ENCODE peak calls at places on chromosomes 2 and 18, in ten cellular contexts. One of them, this sample, is unnamed.

GRCh38 chr2:224969095-224969494 is 73.2 kb downstream of the DOCK10 start:
- DNase-seq in uterus: no peak
- DNase-seq in K562: no peak
- DNase-seq in Peyer's patch: no peak
- DNase-seq in adrenal gland: no peak
- DNase-seq in heart left ventricle: no peak
- DNase-seq in prostate gland: no peak
- DNase-seq in HCT116: no peak
- DNase-seq in ovary: no peak
- DNase-seq in A549: no peak
- DNase-seq in this sample: no peak

GRCh38 chr2:164913640-164914346 is 41.5 kb downstream of the SLC38A11 start:
- DNase-seq in A549: no peak
- DNase-seq in prostate gland: no peak
- DNase-seq in ovary: no peak
- DNase-seq in Peyer's patch: no peak
- DNase-seq in adrenal gland: no peak
- DNase-seq in uterus: no peak
- DNase-seq in heart left ventricle: no peak
- DNase-seq in HCT116: no peak
- DNase-seq in K562: no peak
- DNase-seq in this sample: no peak

GRCh38 chr2:165952600-165953210 is 871 bp downstream of the TTC21B start:
- DNase-seq in uterus: no peak
- DNase-seq in Peyer's patch: no peak
- DNase-seq in ovary: no peak
- DNase-seq in prostate gland: no peak
- DNase-seq in K562: peak; percentile 43
- DNase-seq in heart left ventricle: no peak
- DNase-seq in adrenal gland: no peak
- DNase-seq in HCT116: no peak
- DNase-seq in A549: no peak
- DNase-seq in this sample: no peak

GRCh38 chr2:45860136-45861106 is 208.9 kb downstream of the PRKCE start:
- DNase-seq in uterus: peak; percentile 72
- DNase-seq in ovary: peak; percentile 71
- DNase-seq in prostate gland: no peak
- DNase-seq in HCT116: no peak
- DNase-seq in Peyer's patch: peak; percentile 57
- DNase-seq in A549: no peak
- DNase-seq in heart left ventricle: peak; percentile 81
- DNase-seq in adrenal gland: peak; percentile 74
- DNase-seq in K562: no peak
- DNase-seq in this sample: no peak

GRCh38 chr2:158973511-158973956 is 5.1 kb downstream of the TANC1 start:
- DNase-seq in prostate gland: no peak
- DNase-seq in A549: no peak
- DNase-seq in ovary: no peak
- DNase-seq in adrenal gland: no peak
- DNase-seq in heart left ventricle: no peak
- DNase-seq in K562: no peak
- DNase-seq in uterus: no peak
- DNase-seq in HCT116: no peak
- DNase-seq in Peyer's patch: no peak
- DNase-seq in this sample: no peak

GRCh38 chr18:23236876-23237468 is 101.7 kb downstream of the CABLES1 start:
- DNase-seq in ovary: no peak
- DNase-seq in adrenal gland: no peak
- DNase-seq in A549: no peak
- DNase-seq in Peyer's patch: no peak
- DNase-seq in prostate gland: no peak
- DNase-seq in heart left ventricle: no peak
- DNase-seq in K562: no peak
- DNase-seq in uterus: no peak
- DNase-seq in HCT116: no peak
- DNase-seq in this sample: no peak

GRCh38 chr2:63861220-63861822 is 19.6 kb downstream of the UGP2 start:
- DNase-seq in uterus: peak; percentile 66
- DNase-seq in HCT116: peak; percentile 51
- DNase-seq in heart left ventricle: peak; percentile 31
- DNase-seq in A549: peak; percentile 32
- DNase-seq in prostate gland: peak; percentile 29
- DNase-seq in K562: peak; percentile 50
- DNase-seq in Peyer's patch: peak; percentile 78
- DNase-seq in ovary: peak; percentile 31
- DNase-seq in adrenal gland: peak; percentile 35
- DNase-seq in this sample: no peak

GRCh38 chr2:46589381-46589780 is 110.0 kb downstream of the TMEM247 start:
- DNase-seq in heart left ventricle: no peak
- DNase-seq in adrenal gland: no peak
- DNase-seq in prostate gland: peak; percentile 16
- DNase-seq in HCT116: no peak
- DNase-seq in uterus: no peak
- DNase-seq in A549: no peak
- DNase-seq in Peyer's patch: no peak
- DNase-seq in ovary: no peak
- DNase-seq in K562: no peak
- DNase-seq in this sample: no peak

GRCh38 chr2:157839162-157839801 is 36.8 kb downstream of the ACVR1 start:
- DNase-seq in K562: peak; percentile 65
- DNase-seq in ovary: no peak
- DNase-seq in adrenal gland: peak; percentile 31
- DNase-seq in Peyer's patch: no peak
- DNase-seq in prostate gland: no peak
- DNase-seq in HCT116: no peak
- DNase-seq in heart left ventricle: peak; percentile 30
- DNase-seq in A549: no peak
- DNase-seq in uterus: no peak
- DNase-seq in this sample: no peak

GRCh38 chr2:157839822-157840221 is 36.3 kb downstream of the ACVR1 start:
- DNase-seq in K562: peak; percentile 61
- DNase-seq in HCT116: no peak
- DNase-seq in ovary: no peak
- DNase-seq in adrenal gland: no peak
- DNase-seq in uterus: no peak
- DNase-seq in A549: no peak
- DNase-seq in heart left ventricle: no peak
- DNase-seq in prostate gland: no peak
- DNase-seq in Peyer's patch: no peak
- DNase-seq in this sample: no peak

GRCh38 chr2:157840568-157841156 is 35.5 kb downstream of the ACVR1 start:
- DNase-seq in A549: no peak
- DNase-seq in K562: no peak
- DNase-seq in HCT116: no peak
- DNase-seq in heart left ventricle: peak; percentile 65
- DNase-seq in ovary: peak; percentile 40
- DNase-seq in uterus: no peak
- DNase-seq in adrenal gland: no peak
- DNase-seq in Peyer's patch: peak; percentile 72
- DNase-seq in prostate gland: no peak
- DNase-seq in this sample: no peak

GRCh38 chr2:157837851-157838441 is 38.2 kb downstream of the ACVR1 start:
- DNase-seq in heart left ventricle: peak; percentile 54
- DNase-seq in K562: peak; percentile 28
- DNase-seq in Peyer's patch: peak; percentile 50
- DNase-seq in HCT116: no peak
- DNase-seq in uterus: no peak
- DNase-seq in prostate gland: peak; percentile 61
- DNase-seq in A549: no peak
- DNase-seq in ovary: peak; percentile 30
- DNase-seq in adrenal gland: peak; percentile 61
- DNase-seq in this sample: no peak

DNA sequence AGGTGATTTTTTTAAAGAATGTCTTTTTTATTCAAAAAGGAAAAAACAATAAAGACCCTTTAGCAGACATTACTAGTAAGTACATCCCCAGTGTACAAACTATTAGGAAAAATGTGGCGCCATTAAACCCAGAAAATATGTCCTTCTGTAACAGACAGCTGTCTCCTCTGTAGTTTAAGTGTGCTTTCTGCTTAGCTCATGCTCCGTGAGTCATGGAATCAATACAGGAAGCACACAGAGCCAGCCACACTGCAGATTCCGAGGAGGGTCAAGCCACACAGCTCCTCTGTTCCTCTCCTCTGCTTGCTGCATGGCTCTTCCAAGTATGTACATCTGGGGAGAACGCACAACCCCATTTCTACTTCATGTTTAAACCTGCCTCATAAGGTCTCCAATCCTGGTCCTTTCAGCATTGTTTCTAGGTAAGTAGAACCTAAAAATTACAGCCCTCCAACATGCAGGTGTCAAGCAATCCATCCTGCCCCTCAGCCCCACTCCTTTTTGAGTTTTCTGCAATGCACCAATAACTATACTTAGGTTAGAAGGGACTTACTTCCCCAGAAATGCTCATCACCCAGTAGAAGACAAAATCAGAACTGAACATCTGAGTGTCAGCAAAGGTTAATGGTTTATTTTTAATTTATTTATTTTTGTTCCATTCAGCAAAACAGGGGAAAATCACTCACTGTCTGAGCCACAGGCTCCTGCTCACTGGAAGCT is 37.5 kb downstream of the ACVR1 start:
- DNase-seq in HCT116: peak; percentile 68
- DNase-seq in heart left ventricle: peak; percentile 52
- DNase-seq in prostate gland: peak; percentile 39
- DNase-seq in Peyer's patch: peak; percentile 69
- DNase-seq in K562: peak; percentile 87
- DNase-seq in A549: peak; percentile 37
- DNase-seq in adrenal gland: peak; percentile 53
- DNase-seq in ovary: peak; percentile 31
- DNase-seq in uterus: peak; percentile 32
- DNase-seq in this sample: no peak
- TF ChIP-seq POLR2A in HCT116: no peak
- TF ChIP-seq POLR2A in heart left ventricle: no peak
- TF ChIP-seq POLR2A in prostate gland: no peak
- TF ChIP-seq POLR2A in Peyer's patch: no peak
- TF ChIP-seq POLR2A in K562: peak; percentile 75
- TF ChIP-seq POLR2A in A549: no peak
- TF ChIP-seq POLR2A in adrenal gland: peak; percentile 78
- TF ChIP-seq POLR2A in ovary: no peak
- TF ChIP-seq POLR2A in uterus: no peak
- TF ChIP-seq POLR2A in this sample: no peak

GRCh38 chr2:149002891-149003740 is 35.4 kb upstream of the LYPD6B start:
- DNase-seq in HCT116: no peak
- DNase-seq in A549: no peak
- DNase-seq in prostate gland: no peak
- DNase-seq in heart left ventricle: no peak
- DNase-seq in uterus: peak; percentile 42
- DNase-seq in adrenal gland: no peak
- DNase-seq in ovary: no peak
- DNase-seq in K562: no peak
- DNase-seq in Peyer's patch: no peak
- DNase-seq in this sample: no peak
- H3K27ac ChIP-seq in HCT116: no peak overlapping the region
- H3K27ac ChIP-seq in A549: no peak overlapping the region
- H3K27ac ChIP-seq in prostate gland: peak overlapping the region; percentile 16
- H3K27ac ChIP-seq in heart left ventricle: no peak overlapping the region
- H3K27ac ChIP-seq in uterus: peak overlapping the region; percentile 52
- H3K27ac ChIP-seq in adrenal gland: no peak overlapping the region
- H3K27ac ChIP-seq in ovary: no peak overlapping the region
- H3K27ac ChIP-seq in K562: no peak overlapping the region
- H3K27ac ChIP-seq in Peyer's patch: no peak overlapping the region
- H3K27ac ChIP-seq in this sample: no peak overlapping the region

DNA sequence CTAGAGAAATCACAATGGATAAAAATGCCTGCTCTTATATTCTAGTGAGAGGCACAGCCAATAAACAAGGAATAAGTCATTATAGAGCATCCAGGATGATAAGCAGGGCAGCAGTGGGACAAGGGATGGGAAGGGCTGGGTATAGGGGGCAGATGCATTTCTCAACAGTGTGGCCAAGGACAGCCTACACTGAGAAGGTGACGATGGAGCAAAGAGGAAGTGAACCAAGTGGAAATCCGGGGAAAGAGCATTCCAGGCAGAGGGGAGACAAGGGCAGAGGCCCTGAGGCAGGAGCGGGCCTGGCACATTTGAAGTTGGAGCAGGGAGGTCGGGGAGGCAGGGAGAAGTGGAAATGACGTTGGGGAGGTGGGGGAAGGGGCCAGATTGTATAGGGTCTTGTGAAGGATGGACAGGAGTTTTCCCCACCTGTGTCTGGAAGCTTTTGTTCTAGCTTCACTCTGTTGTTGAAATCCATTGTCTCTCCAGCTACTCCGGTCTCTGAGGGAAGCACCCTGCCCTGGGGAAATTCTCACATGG is 17.6 kb downstream of the TMEM177 start:
- DNase-seq in K562: no peak
- DNase-seq in adrenal gland: no peak
- DNase-seq in prostate gland: no peak
- DNase-seq in ovary: no peak
- DNase-seq in A549: no peak
- DNase-seq in HCT116: no peak
- DNase-seq in Peyer's patch: no peak
- DNase-seq in uterus: no peak
- DNase-seq in heart left ventricle: no peak
- DNase-seq in this sample: no peak
- H3K4me1 ChIP-seq in K562: no peaks in the 10 kb centered on the region
- H3K4me1 ChIP-seq in adrenal gland: peaks cover 19% of the 10 kb centered on the region
- H3K4me1 ChIP-seq in prostate gland: peaks cover 6% of the 10 kb centered on the region
- H3K4me1 ChIP-seq in ovary: peaks cover 14% of the 10 kb centered on the region
- H3K4me1 ChIP-seq in A549: no peaks in the 10 kb centered on the region
- H3K4me1 ChIP-seq in HCT116: no peaks in the 10 kb centered on the region
- H3K4me1 ChIP-seq in Peyer's patch: no peaks in the 10 kb centered on the region
- H3K4me1 ChIP-seq in uterus: no peaks in the 10 kb centered on the region
- H3K4me1 ChIP-seq in heart left ventricle: no peaks in the 10 kb centered on the region
- H3K4me1 ChIP-seq in this sample: peaks cover 4% of the 10 kb centered on the region

GRCh38 chr2:74536166-74536950 is 6.6 kb downstream of the HTRA2 start:
- DNase-seq in HCT116: no peak
- DNase-seq in prostate gland: no peak
- DNase-seq in ovary: no peak
- DNase-seq in heart left ventricle: peak; percentile 24
- DNase-seq in A549: no peak
- DNase-seq in adrenal gland: no peak
- DNase-seq in Peyer's patch: no peak
- DNase-seq in uterus: no peak
- DNase-seq in K562: no peak
- DNase-seq in this sample: no peak

GRCh38 chr2:74533464-74533863 is 3.7 kb downstream of the HTRA2 start:
- DNase-seq in K562: no peak
- DNase-seq in HCT116: no peak
- DNase-seq in A549: no peak
- DNase-seq in ovary: no peak
- DNase-seq in adrenal gland: no peak
- DNase-seq in Peyer's patch: no peak
- DNase-seq in prostate gland: no peak
- DNase-seq in uterus: no peak
- DNase-seq in heart left ventricle: no peak
- DNase-seq in this sample: no peak

GRCh38 chr2:74532222-74532621 is 2.5 kb downstream of the HTRA2 start:
- DNase-seq in Peyer's patch: no peak
- DNase-seq in ovary: no peak
- DNase-seq in adrenal gland: no peak
- DNase-seq in K562: no peak
- DNase-seq in prostate gland: no peak
- DNase-seq in A549: peak; percentile 55
- DNase-seq in uterus: no peak
- DNase-seq in HCT116: no peak
- DNase-seq in heart left ventricle: no peak
- DNase-seq in this sample: no peak

GRCh38 chr2:74535440-74535965 is 5.8 kb downstream of the HTRA2 start:
- DNase-seq in HCT116: no peak
- DNase-seq in A549: no peak
- DNase-seq in Peyer's patch: no peak
- DNase-seq in adrenal gland: no peak
- DNase-seq in K562: no peak
- DNase-seq in heart left ventricle: peak; percentile 13
- DNase-seq in prostate gland: no peak
- DNase-seq in ovary: no peak
- DNase-seq in uterus: no peak
- DNase-seq in this sample: no peak

DNA sequence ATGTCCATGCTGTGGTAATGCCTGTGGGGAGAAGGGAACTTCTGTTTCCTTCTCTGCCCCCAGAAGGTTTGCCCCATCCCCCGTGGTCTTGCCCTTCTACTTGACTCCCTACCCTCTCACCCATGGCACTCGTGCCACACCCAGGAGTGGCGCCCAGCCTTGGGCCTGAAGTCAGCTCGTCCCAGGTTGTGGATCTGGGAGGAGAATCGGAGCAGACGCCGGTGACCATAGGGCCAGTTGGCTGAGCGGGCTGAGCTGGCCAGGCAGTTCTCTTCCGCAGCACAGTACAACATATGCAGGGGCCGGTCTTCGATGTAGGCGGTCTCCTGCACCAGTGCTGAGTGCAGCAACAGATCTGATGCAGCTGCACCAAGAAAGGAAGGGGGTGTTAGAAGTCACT is 4.7 kb downstream of the HTRA2 start:
- DNase-seq in heart left ventricle: peak; percentile 6
- DNase-seq in Peyer's patch: no peak
- DNase-seq in ovary: no peak
- DNase-seq in uterus: no peak
- DNase-seq in HCT116: no peak
- DNase-seq in K562: no peak
- DNase-seq in prostate gland: no peak
- DNase-seq in adrenal gland: no peak
- DNase-seq in A549: no peak
- DNase-seq in this sample: no peak
- TF ChIP-seq POLR2A in heart left ventricle: no peak
- TF ChIP-seq POLR2A in Peyer's patch: no peak
- TF ChIP-seq POLR2A in ovary: no peak
- TF ChIP-seq POLR2A in uterus: no peak
- TF ChIP-seq POLR2A in HCT116: no peak
- TF ChIP-seq POLR2A in K562: no peak
- TF ChIP-seq POLR2A in prostate gland: no peak
- TF ChIP-seq POLR2A in adrenal gland: no peak
- TF ChIP-seq POLR2A in A549: peak; percentile 6
- TF ChIP-seq POLR2A in this sample: no peak

This sample was measured in breast epithelium.